ENCODE peak calls at places on chromosomes 11 and 22, in six cellular contexts. F, Q, O, M, Y and E are unnamed samples.

GRCh38 chr22:22397292-22397870 is 111.2 kb downstream of the ZNF280B start:
- DNase-seq in F (no peak), Q (peak), O (no peak), M (peak), Y (no peak), E (peak)

GRCh38 chr11:1632053-1632714 is 2.6 kb downstream of the KRTAP5-5 start:
- DNase-seq in F (no peak), Q (no peak), O (no peak), M (no peak), Y (no peak), E (no peak)

GRCh38 chr22:37827056-37827455 is 3.9 kb downstream of the GALR3 start:
- DNase-seq in F (no peak), Q (no peak), O (no peak), M (no peak), Y (no peak), E (no peak)

GRCh38 chr22:46102752-46103151 is 47.6 kb upstream of the PPARA start:
- DNase-seq in F (no peak), Q (peak), O (no peak), M (peak), Y (no peak), E (no peak)

GRCh38 chr11:12717851-12718291 is 43.6 kb downstream of the TEAD1 start:
- DNase-seq in F (no peak), Q (no peak), O (no peak), M (peak), Y (no peak), E (peak)

GRCh38 chr22:18063311-18063710 is 14.5 kb upstream of the PEX26 start:
- DNase-seq in F (no peak), Q (no peak), O (no peak), M (no peak), Y (no peak), E (peak)

GRCh38 chr22:23383491-23384450 is 196.3 kb downstream of the IGLL1 start:
- DNase-seq in F (no peak), Q (no peak), O (no peak), M (no peak), Y (peak), E (no peak)

GRCh38 chr11:2383823-2384722 is 7.0 kb downstream of the CD81 start:
- DNase-seq in F (no peak), Q (peak), O (no peak), M (no peak), Y (peak), E (no peak)